ENCODE peak calls at places on chromosomes 4 and X, in eight cellular contexts. D, W, X, T, O, V, H and L are unnamed samples.

GRCh38 chr4:87855540-87855939 is 22.8 kb downstream of the MEPE start:
- DNase-seq in H (no peak), W (no peak), D (no peak), V (no peak), X (no peak), O (no peak), T (no peak), L (no peak)

GRCh38 chr4:140725556-140725955 is 30.6 kb downstream of the TBC1D9 start:
- DNase-seq in D (no peak), X (no peak), W (no peak), O (no peak), V (no peak), H (no peak), T (no peak), L (no peak)

GRCh38 chrX:20320461-20321159 is 53.9 kb upstream of the RPS6KA3 start:
- DNase-seq in H (no peak), O (no peak), T (no peak), X (no peak), D (peak; percentile 52), V (no peak), W (no peak), L (no peak)

GRCh38 chrX:145848451-145848850 is 30.8 kb downstream of the SLITRK2 start:
- DNase-seq in V (no peak), W (no peak), D (no peak), H (no peak), O (no peak), X (no peak), T (no peak), L (no peak)

GRCh38 chr4:27084685-27085356 is 224.2 kb downstream of the STIM2 start:
- DNase-seq in O (peak; percentile 74), T (peak; percentile 26), H (peak; percentile 2), V (no peak), D (peak; percentile 34), X (no peak), W (peak; percentile 81), L (peak; percentile 39)

GRCh38 chr4:1599491-1600210 is 84.5 kb downstream of the FAM53A start:
- DNase-seq in T (no peak), W (no peak), V (no peak), O (no peak), H (no peak), D (no peak), X (no peak), L (no peak)

GRCh38 chrX:104284407-104285000 is 29.8 kb upstream of the ESX1 start:
- DNase-seq in O (no peak), W (no peak), V (peak; percentile 15), H (no peak), X (no peak), T (no peak), D (no peak), L (no peak)

GRCh38 chrX:69070949-69071650 is 94.2 kb downstream of the PJA1 start:
- DNase-seq in X (no peak), V (no peak), W (no peak), H (no peak), T (no peak), D (no peak), O (no peak), L (no peak)

GRCh38 chr4:165651901-165652300 is 221.1 kb upstream of the TLL1 start:
- DNase-seq in O (no peak), D (no peak), V (no peak), H (no peak), T (no peak), X (no peak), W (no peak), L (no peak)

GRCh38 chr4:66169341-66169740 is 499.1 kb upstream of the EPHA5 start:
- DNase-seq in T (no peak), O (no peak), V (peak; percentile 5), D (peak; percentile 74), X (peak; percentile 33), W (peak; percentile 51), H (no peak), L (peak; percentile 4)

GRCh38 chr4:130632731-130633604 is 1537.0 kb downstream of the C4orf33 start:
- DNase-seq in T (peak; percentile 28), H (no peak), V (peak; percentile 1), X (no peak), D (no peak), W (no peak), O (no peak), L (no peak)

GRCh38 chr4:15373363-15373762 is 54.5 kb upstream of the C1QTNF7 start:
- DNase-seq in X (no peak), T (peak; percentile 44), W (no peak), D (no peak), H (peak; percentile 23), V (no peak), O (no peak), L (no peak)

GRCh38 chr4:47704693-47705325 is 133.1 kb downstream of the CORIN start:
- DNase-seq in X (no peak), O (peak; percentile 70), T (peak; percentile 51), V (no peak), H (peak; percentile 37), W (peak; percentile 80), D (peak; percentile 38), L (peak; percentile 22)

GRCh38 chrX:139903229-139903628 is 29.6 kb downstream of the ATP11C start:
- DNase-seq in T (no peak), H (no peak), O (no peak), W (no peak), V (no peak), X (no peak), D (no peak), L (no peak)

GRCh38 chr4:45331796-45332195 is 605.4 kb upstream of the GNPDA2 start:
- DNase-seq in T (no peak), V (no peak), H (no peak), W (peak; percentile 25), D (no peak), X (no peak), O (no peak), L (no peak)

GRCh38 chrX:106802388-106803275 is at the start of gene TBC1D8B:
- DNase-seq in O (peak; percentile 82), W (peak; percentile 83), H (peak; percentile 92), X (peak; percentile 90), V (peak; percentile 88), T (peak; percentile 92), D (peak; percentile 94), L (peak; percentile 91)

GRCh38 chr4:3252831-3253641 is 4.1 kb downstream of the MSANTD1 start:
- DNase-seq in D (no peak), V (no peak), X (no peak), H (no peak), T (no peak), O (peak; percentile 27), W (no peak), L (no peak)

GRCh38 chrX:6456196-6456595 is 78.7 kb downstream of the VCX3A start:
- DNase-seq in X (no peak), T (no peak), H (no peak), W (no peak), V (no peak), O (no peak), D (no peak), L (no peak)

GRCh38 chr4:150283689-150284088 is 205.4 kb downstream of the DCLK2 start:
- DNase-seq in O (no peak), X (no peak), V (peak; percentile 30), W (no peak), H (peak; percentile 99), D (peak; percentile 15), T (peak; percentile 96), L (no peak)

GRCh38 chrX:104565791-104566687 is at the start of gene IL1RAPL2:
- DNase-seq in X (peak; percentile 65), V (peak; percentile 58), T (peak; percentile 1), W (peak; percentile 83), H (no peak), D (peak; percentile 81), O (peak; percentile 75), L (no peak)

GRCh38 chr4:94304365-94304971 is 38.2 kb downstream of the HPGDS start:
- DNase-seq in D (peak; percentile 60), H (peak; percentile 42), W (peak; percentile 31), T (peak; percentile 47), O (no peak), X (no peak), V (peak; percentile 15), L (peak; percentile 66)

GRCh38 chrX:145393702-145394235 is 146.5 kb downstream of the SPANXN1 start:
- DNase-seq in O (peak; percentile 38), X (no peak), T (no peak), D (peak; percentile 11), W (peak; percentile 15), V (no peak), H (no peak), L (no peak)

GRCh38 chr4:86522349-86522748 is 71.8 kb upstream of the PTPN13 start:
- DNase-seq in T (peak; percentile 45), H (no peak), D (peak; percentile 37), O (no peak), W (no peak), V (no peak), X (no peak), L (no peak)

GRCh38 chr4:6324999-6325790 is 55.5 kb downstream of the WFS1 start:
- DNase-seq in V (peak; percentile 23), O (no peak), T (no peak), W (peak; percentile 50), X (no peak), H (no peak), D (peak; percentile 73), L (peak; percentile 45)

GRCh38 chrX:44872319-44872816 is 620 bp upstream of the KDM6A start:
- DNase-seq in V (peak; percentile 52), H (peak; percentile 4), T (no peak), W (no peak), X (no peak), O (no peak), D (peak; percentile 24), L (peak; percentile 45)

GRCh38 chr4:173346074-173346473 is 11.9 kb upstream of the HMGB2 start:
- DNase-seq in W (no peak), V (no peak), T (no peak), X (no peak), O (no peak), H (peak; percentile 47), D (peak; percentile 79), L (no peak)
- H4K20me1 ChIP-seq in W (no peaks in the 10 kb centered on the region), V (no peaks in the 10 kb centered on the region), T (no peaks in the 10 kb centered on the region), X (no peaks in the 10 kb centered on the region), O (no peaks in the 10 kb centered on the region), H (no peaks in the 10 kb centered on the region), D (no peaks in the 10 kb centered on the region), L (no peaks in the 10 kb centered on the region)

DNA sequence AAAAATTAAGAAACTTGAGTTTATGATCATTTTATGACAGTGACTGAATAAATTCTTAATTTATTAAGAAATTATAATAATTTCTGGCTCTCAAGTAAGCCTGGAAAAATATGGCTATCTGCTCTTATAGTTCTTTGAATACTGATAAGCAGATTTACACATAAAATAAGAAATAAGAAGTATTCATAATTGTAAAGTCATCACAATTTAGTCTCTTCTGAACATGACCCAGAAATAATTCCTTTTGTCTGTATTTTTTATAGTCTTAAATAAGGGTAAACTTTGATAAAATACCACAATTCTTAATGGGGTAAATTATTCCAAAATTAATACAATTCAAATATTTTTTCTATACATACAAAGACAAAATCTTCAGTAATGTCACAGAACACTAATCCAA is 72.7 kb downstream of the ANKRD17 start:
- DNase-seq in V (no peak), D (no peak), T (no peak), W (no peak), H (no peak), X (no peak), O (no peak), L (no peak)
- H4K20me1 ChIP-seq in V (no peaks in the 10 kb centered on the region), D (peaks cover 9% of the 10 kb centered on the region), T (no peaks in the 10 kb centered on the region), W (peaks cover 31% of the 10 kb centered on the region), H (peaks cover 17% of the 10 kb centered on the region), X (peaks cover 14% of the 10 kb centered on the region), O (no peaks in the 10 kb centered on the region), L (peaks cover 2% of the 10 kb centered on the region)

GRCh38 chrX:25012433-25012735 is 3.4 kb downstream of the ARX start:
- DNase-seq in T (no peak), H (no peak), D (no peak), O (peak; percentile 75), X (no peak), W (peak; percentile 79), V (no peak), L (no peak)
- H4K20me1 ChIP-seq in T (no peaks in the 10 kb centered on the region), H (no peaks in the 10 kb centered on the region), D (no peaks in the 10 kb centered on the region), O (no peaks in the 10 kb centered on the region), X (no peaks in the 10 kb centered on the region), W (peaks cover 82% of the 10 kb centered on the region), V (no peaks in the 10 kb centered on the region), L (no peaks in the 10 kb centered on the region)

GRCh38 chr4:10094841-10095240 is 21.8 kb downstream of the WDR1 start:
- DNase-seq in H (no peak), D (no peak), T (no peak), V (no peak), O (no peak), X (no peak), W (no peak), L (no peak)
- H4K20me1 ChIP-seq in H (peaks cover 100% of the 10 kb centered on the region), D (no peaks in the 10 kb centered on the region), T (no peaks in the 10 kb centered on the region), V (peaks cover 5% of the 10 kb centered on the region), O (no peaks in the 10 kb centered on the region), X (peaks cover 28% of the 10 kb centered on the region), W (peaks cover 69% of the 10 kb centered on the region), L (no peaks in the 10 kb centered on the region)